ENCODE peak calls at places on chromosomes 5 and 9, in six cellular contexts. Q is caudate nucleus; H is left ventricle myocardium inferior; I is GM23248; K is CD8-positive, alpha-beta memory T cell; Z is Peyer's patch. Y is an unnamed sample.

GRCh38 chr5:166625210-166625865 is 1666.1 kb upstream of the WWC1 start:
- DNase-seq in Z (no peak), K (no peak), Q (no peak), H (no peak), I (no peak), Y (no peak)

GRCh38 chr5:14552017-14552416 is 29.6 kb upstream of the OTULINL start:
- DNase-seq in Q (no peak), Z (no peak), I (peak), K (no peak), H (no peak), Y (no peak)

GRCh38 chr9:106324071-106324470 is 538.9 kb upstream of the ZNF462 start:
- DNase-seq in Q (no peak), I (no peak), Z (no peak), K (no peak), H (no peak), Y (no peak)

GRCh38 chr9:121510766-121511555 is 11.3 kb upstream of the GGTA1 start:
- DNase-seq in H (peak), Q (no peak), K (no peak), I (peak), Z (no peak), Y (peak)

GRCh38 chr5:603081-603998 is 8.8 kb upstream of the CEP72 start:
- DNase-seq in H (no peak), K (peak), Q (no peak), Z (peak), I (no peak), Y (no peak)

GRCh38 chr9:133955821-133956411 is 36.2 kb downstream of the VAV2 start:
- DNase-seq in H (no peak), Z (no peak), Q (no peak), K (peak), I (peak), Y (no peak)

GRCh38 chr9:127955294-127956015 is 17.8 kb upstream of the DPM2 start:
- DNase-seq in K (peak), Q (peak), Z (peak), H (peak), I (peak), Y (peak)

GRCh38 chr9:16217933-16218830 is 652.3 kb downstream of the BNC2 start:
- DNase-seq in I (peak), Q (no peak), H (no peak), Z (no peak), K (no peak), Y (peak)

GRCh38 chr5:37945446-37945845 is 105.6 kb upstream of the GDNF start:
- DNase-seq in Z (no peak), K (no peak), Q (no peak), H (no peak), I (no peak), Y (no peak)

GRCh38 chr5:124301850-124302249 is 444.6 kb downstream of the ZNF608 start:
- DNase-seq in K (no peak), Q (no peak), I (peak), Z (no peak), H (no peak), Y (no peak)

GRCh38 chr5:51811883-51812282 is 428.6 kb downstream of the ISL1 start:
- DNase-seq in Q (no peak), Z (no peak), I (no peak), K (no peak), H (no peak), Y (no peak)

GRCh38 chr9:109164040-109164439 is 3.0 kb downstream of the FRRS1L start:
- DNase-seq in Q (no peak), Z (no peak), I (no peak), K (no peak), H (no peak), Y (no peak)

GRCh38 chr5:143836161-143836725 is 24.3 kb downstream of the HMHB1 start:
- DNase-seq in I (peak), Z (no peak), K (no peak), Q (no peak), H (no peak), Y (peak)

GRCh38 chr5:74408150-74409043 is 232.1 kb downstream of the ENC1 start:
- DNase-seq in I (no peak), Z (no peak), K (no peak), H (no peak), Q (no peak), Y (no peak)

DNA sequence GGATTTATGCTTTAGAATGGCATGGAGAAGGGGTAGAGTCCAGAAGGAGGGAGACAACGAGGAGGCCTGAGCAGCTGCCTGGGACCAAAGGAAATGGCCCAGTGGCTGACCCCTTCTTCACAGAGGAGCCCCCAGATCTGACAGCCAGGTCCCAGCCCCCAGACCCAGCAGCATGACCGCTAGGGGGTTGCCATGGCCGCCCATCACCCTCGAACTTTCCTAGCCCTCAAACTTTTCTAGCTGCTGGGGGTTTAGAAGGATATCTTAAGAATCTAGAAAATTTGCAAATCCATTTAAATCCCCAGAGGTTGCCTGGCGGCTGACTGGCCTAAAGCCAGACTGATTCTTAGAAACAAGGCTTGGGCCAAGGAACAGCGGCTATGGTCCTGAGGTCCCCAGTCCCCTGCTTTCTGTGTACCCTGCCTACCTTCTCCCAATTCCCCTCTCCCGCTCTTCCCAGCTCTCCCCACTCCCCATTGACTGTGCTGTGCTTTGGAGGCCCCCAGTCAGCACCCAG is 969 bp downstream of the PDGFRB start:
- DNase-seq in Q (no peak), I (peak), H (no peak), K (no peak), Z (no peak), Y (no peak)
- H3K27ac ChIP-seq in Q (peak), I (peak), H (peak), K (no peak), Z (peak), Y (peak)

DNA sequence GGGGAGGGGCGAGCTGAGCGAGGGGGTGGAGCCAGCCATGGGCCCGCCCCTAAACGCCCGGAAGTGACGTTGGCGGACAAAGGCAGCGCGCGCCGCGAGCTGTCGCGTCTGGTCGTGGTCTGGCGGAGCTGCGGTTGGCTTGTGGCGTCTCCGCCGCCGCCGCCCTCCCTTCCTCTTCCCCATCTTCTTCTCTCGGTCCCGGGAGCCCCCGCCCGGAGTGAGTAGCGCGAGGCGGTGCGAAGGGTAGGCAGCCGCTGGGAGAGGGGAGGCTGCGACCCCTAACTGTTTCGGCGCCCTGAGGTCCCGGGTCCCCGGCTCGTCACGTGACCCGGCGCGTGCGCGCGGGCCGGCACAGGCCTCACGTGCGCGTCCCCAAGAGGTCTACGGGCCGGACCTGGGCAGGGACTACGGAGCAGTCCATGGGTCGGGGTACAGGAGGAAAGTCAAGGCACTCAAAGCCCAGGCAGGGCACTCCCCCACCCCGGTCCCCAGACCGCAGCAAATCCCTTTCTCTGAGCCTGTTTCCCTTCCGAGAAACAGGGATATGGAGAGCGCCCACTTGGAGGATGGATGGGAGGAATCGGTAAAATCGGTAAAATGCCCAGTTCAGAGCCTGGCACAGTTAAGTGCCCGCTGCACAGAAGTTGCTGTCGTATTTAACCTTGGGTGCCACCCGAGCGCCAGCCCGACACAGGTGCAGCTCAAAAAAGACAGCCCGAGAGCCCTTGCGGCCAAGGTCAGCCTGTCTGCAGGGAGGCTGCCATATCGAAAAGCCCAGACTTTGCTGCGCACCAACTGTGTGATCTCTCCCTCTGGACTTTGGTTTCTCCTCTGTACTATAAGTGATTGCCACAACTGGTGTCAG is at the start of gene NTMT1:
- DNase-seq in H (peak), Q (peak), Z (peak), K (peak), I (peak), Y (peak)
- H3K27ac ChIP-seq in H (peak), Q (peak), Z (peak), K (peak), I (peak), Y (peak)

GRCh38 chr9:23636199-23636598 is 189.8 kb downstream of the ELAVL2 start:
- DNase-seq in Z (no peak), I (no peak), Q (no peak), H (no peak), K (no peak), Y (no peak)
- H3K27ac ChIP-seq in Z (no peak), I (no peak), Q (no peak), H (no peak), K (no peak), Y (no peak)

DNA sequence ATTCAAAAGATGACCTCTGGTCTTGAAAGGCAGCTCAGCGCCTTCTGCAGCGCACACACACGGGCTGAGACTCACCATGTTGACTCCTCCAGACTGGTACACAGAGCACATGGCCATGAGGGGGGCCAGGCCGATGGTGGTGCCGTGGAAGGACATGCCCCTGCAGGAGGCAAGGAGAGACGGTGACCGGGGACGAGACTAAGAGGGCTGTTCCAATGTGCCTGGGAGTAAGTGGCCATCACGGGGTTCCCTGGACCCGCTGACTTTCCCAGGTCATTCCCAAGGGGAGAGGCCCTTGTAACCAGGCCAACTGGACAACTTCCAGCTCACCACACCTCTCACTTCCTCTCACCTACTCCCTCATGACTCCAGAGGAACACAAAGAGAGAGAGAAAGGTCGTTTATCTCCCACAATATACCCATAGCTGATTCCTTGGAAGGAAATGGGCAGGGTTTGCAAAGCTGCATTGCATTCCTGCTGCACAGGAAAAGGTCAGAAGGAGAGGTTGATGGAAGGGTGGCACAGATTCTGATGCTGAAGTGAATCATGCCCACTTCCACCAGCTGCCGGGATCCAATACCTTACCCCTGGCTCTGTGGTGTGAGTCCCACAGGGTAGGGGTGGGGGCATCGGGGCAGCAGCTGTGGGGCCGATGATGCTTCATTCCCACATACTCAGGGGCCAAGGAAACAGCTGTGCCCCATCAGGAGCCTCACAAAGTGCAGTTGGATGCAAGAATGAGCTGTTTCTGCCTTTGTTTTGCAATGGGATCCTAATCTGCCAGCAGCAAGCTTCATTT is 47.2 kb downstream of the NIPAL4 start:
- DNase-seq in I (no peak), K (no peak), H (no peak), Z (no peak), Q (no peak), Y (no peak)
- H3K27ac ChIP-seq in I (no peak), K (no peak), H (peak), Z (no peak), Q (no peak), Y (no peak)

GRCh38 chr5:10329421-10329807 is 21.7 kb upstream of the CMBL start:
- DNase-seq in I (peak), Z (no peak), Q (no peak), K (no peak), H (no peak), Y (no peak)
- H3K27ac ChIP-seq in I (peak), Z (peak), Q (no peak), K (no peak), H (peak), Y (no peak)

DNA sequence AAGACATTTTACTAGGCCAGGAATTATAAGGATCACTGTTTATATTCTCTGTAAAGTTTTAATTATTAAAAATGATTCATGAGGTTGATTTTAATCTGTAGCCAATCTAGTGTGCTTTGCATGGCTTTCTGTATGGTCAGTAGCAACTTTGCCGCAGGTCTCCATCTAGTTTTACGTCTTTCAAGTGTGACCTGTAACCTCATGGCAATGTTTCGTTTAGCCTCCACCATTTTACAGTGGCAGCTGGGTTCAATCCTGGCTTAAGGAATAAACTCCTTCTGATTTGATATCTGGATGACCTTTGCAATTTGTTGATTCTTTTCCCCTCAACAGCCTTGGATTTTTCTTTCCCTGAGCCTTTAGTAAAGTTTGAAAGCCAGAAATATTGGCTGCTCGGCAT is 434.5 kb upstream of the CDH9 start:
- DNase-seq in K (no peak), H (no peak), Z (no peak), I (peak), Q (no peak), Y (no peak)
- H3K27ac ChIP-seq in K (no peak), H (no peak), Z (no peak), I (peak), Q (no peak), Y (peak)

GRCh38 chr9:21554813-21555212 is 72.7 kb upstream of the IFNE start:
- DNase-seq in Q (no peak), Z (no peak), H (no peak), K (no peak), I (no peak), Y (no peak)
- H3K27ac ChIP-seq in Q (no peak), Z (no peak), H (no peak), K (no peak), I (peak), Y (no peak)

Y was measured in trophoblast cell.